ENCODE peak calls at places on chromosomes 2 and 18, in five cellular contexts. T is IMR-90, B is SK-N-SH, J is HepG2, L is GM12878. A is an unnamed sample.
A peak's percentile ranks its signal among the peaks of the same experiment; 100 is the strongest.

GRCh38 chr2:181130686-181131085 is 150.3 kb downstream of the UBE2E3 start:
- DNase-seq in T (no peak), B (no peak), L (no peak), J (no peak), A (no peak)

GRCh38 chr2:134405641-134406081 is 151.8 kb downstream of the MGAT5 start:
- DNase-seq in J (no peak), T (peak; percentile 40), L (no peak), B (no peak), A (no peak)

GRCh38 chr2:71536311-71536710 is 83.0 kb downstream of the DYSF start:
- DNase-seq in L (no peak), J (no peak), B (no peak), T (no peak), A (no peak)

GRCh38 chr2:27843992-27844391 is 46.2 kb downstream of the RBKS start:
- DNase-seq in J (no peak), B (no peak), L (no peak), T (no peak), A (no peak)

GRCh38 chr2:197179744-197180498 is 130.7 kb downstream of the ANKRD44 start:
- DNase-seq in L (no peak), J (no peak), T (peak; percentile 92), B (peak; percentile 70), A (no peak)

GRCh38 chr2:209382775-209383174 is 41.1 kb upstream of the MAP2 start:
- DNase-seq in B (no peak), L (no peak), J (no peak), T (no peak), A (no peak)

GRCh38 chr2:149331023-149331400 is 625 bp downstream of the LYPD6 start:
- DNase-seq in J (no peak), B (no peak), L (no peak), T (no peak), A (no peak)

GRCh38 chr2:119823734-119824334 is 64.1 kb downstream of the PTPN4 start:
- DNase-seq in B (peak; percentile 44), T (peak; percentile 59), J (peak; percentile 46), L (no peak), A (peak; percentile 50)

GRCh38 chr2:135698838-135699237 is 42.8 kb upstream of the UBXN4 start:
- DNase-seq in T (no peak), J (no peak), L (no peak), B (no peak), A (no peak)

GRCh38 chr2:33033524-33034150 is 86.9 kb downstream of the LTBP1 start:
- DNase-seq in T (peak; percentile 66), L (no peak), J (no peak), B (peak; percentile 39), A (no peak)

GRCh38 chr18:43661570-43661969 is 384.3 kb upstream of the SYT4 start:
- DNase-seq in J (peak; percentile 1), T (peak; percentile 83), B (peak; percentile 4), L (peak; percentile 4), A (no peak)

GRCh38 chr2:201157694-201158093 is 25.2 kb upstream of the CASP10 start:
- DNase-seq in T (no peak), J (no peak), B (no peak), L (no peak), A (no peak)

GRCh38 chr2:80231421-80231820 is 73.1 kb downstream of the LRRTM1 start:
- DNase-seq in B (no peak), J (no peak), L (no peak), T (no peak), A (no peak)

GRCh38 chr2:140836826-140837225 is 1294.0 kb downstream of the LRP1B start:
- DNase-seq in T (peak; percentile 54), B (no peak), L (no peak), J (no peak), A (no peak)

GRCh38 chr2:9627310-9627709 is 3.5 kb downstream of the YWHAQ start:
- DNase-seq in T (peak; percentile 46), J (no peak), B (no peak), L (no peak), A (no peak)

GRCh38 chr2:190903693-190904450 is 23.3 kb downstream of the GLS start:
- DNase-seq in L (no peak), T (peak; percentile 54), B (no peak), J (no peak), A (no peak)

GRCh38 chr2:108965540-108966299 is 23.3 kb downstream of the EDAR start:
- DNase-seq in L (no peak), J (no peak), B (no peak), T (no peak), A (no peak)

GRCh38 chr2:29223851-29224692 is 108.9 kb downstream of the CLIP4 start:
- DNase-seq in J (no peak), L (no peak), T (peak; percentile 55), B (peak; percentile 73), A (peak; percentile 7)

GRCh38 chr2:8501061-8501460 is 180.8 kb upstream of the ID2 start:
- DNase-seq in J (no peak), B (no peak), T (no peak), L (no peak), A (no peak)

GRCh38 chr2:212328129-212328528 is 210.5 kb downstream of the ERBB4 start:
- DNase-seq in L (no peak), J (no peak), T (no peak), B (no peak), A (no peak)

GRCh38 chr2:190530211-190530639 is 4.3 kb downstream of the NEMP2 start:
- DNase-seq in L (no peak), B (no peak), T (peak; percentile 53), J (peak; percentile 46), A (no peak)

GRCh38 chr2:33859791-33860461 is 260.8 kb upstream of the FAM98A start:
- DNase-seq in J (no peak), T (no peak), L (no peak), B (no peak), A (no peak)

GRCh38 chr2:193103064-193103463 is 908.3 kb upstream of the TMEFF2 start:
- DNase-seq in L (no peak), J (peak; percentile 2), B (no peak), T (no peak), A (no peak)

GRCh38 chr2:23492337-23492675 is 107.3 kb downstream of the KLHL29 start:
- DNase-seq in J (no peak), B (no peak), L (no peak), T (no peak), A (no peak)

GRCh38 chr2:229081411-229081810 is 189.7 kb downstream of the PID1 start:
- DNase-seq in L (no peak), T (no peak), B (no peak), J (no peak), A (no peak)

GRCh38 chr2:26477911-26478253 is at the start of gene OTOF:
- DNase-seq in J (no peak), L (no peak), B (peak; percentile 66), T (peak; percentile 68), A (no peak)

GRCh38 chr2:69250981-69251380 is 136.0 kb downstream of the GFPT1 start:
- DNase-seq in L (no peak), B (no peak), T (no peak), J (no peak), A (no peak)

GRCh38 chr2:194559964-194560363 is 1097.1 kb upstream of the SLC39A10 start:
- DNase-seq in T (no peak), L (no peak), B (no peak), J (no peak), A (no peak)

DNA sequence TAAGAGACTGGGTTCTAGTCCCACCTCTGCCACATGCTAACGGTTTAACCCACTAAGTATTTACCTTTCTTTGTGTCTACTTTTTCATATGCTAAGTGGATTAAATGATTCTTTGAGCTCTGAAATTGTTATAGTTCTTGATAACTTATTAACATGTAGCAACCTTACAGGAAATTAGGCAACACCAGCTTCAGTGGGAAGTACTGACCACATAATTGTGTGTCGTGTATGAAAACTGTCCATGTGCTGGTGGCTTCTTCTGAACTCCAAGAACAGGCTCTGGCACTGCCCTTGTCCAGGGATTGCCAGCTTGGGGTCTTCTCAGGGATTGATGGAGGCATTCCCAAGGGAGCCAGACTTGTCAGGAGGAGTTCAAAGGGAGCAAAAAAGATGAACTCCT is 427.7 kb downstream of the TGIF1 start:
- DNase-seq in L (no peak), B (no peak), T (peak; percentile 27), J (no peak), A (no peak)
- TF ChIP-seq MXI1 in L (no peak), B (no peak), T (no peak), J (no peak), A (no peak)

GRCh38 chr2:98932778-98933343 is 3.2 kb downstream of the CRACDL start:
- DNase-seq in T (no peak), J (no peak), B (no peak), L (no peak), A (peak; percentile 5)
- TF ChIP-seq MXI1 in T (no peak), J (no peak), B (no peak), L (no peak), A (no peak)

GRCh38 chr2:165593081-165593480 is 123.6 kb downstream of the CSRNP3 start:
- DNase-seq in L (no peak), T (no peak), J (no peak), B (no peak), A (no peak)
- TF ChIP-seq MXI1 in L (no peak), T (no peak), J (no peak), B (no peak), A (no peak)

GRCh38 chr2:66346241-66346664 is 88.7 kb upstream of the MEIS1 start:
- DNase-seq in T (no peak), B (no peak), J (no peak), L (no peak), A (no peak)
- TF ChIP-seq MXI1 in T (no peak), B (no peak), J (no peak), L (no peak), A (no peak)